ENCODE peak calls at places on chromosomes 5 and 9, in six cellular contexts. I is CD8-positive, alpha-beta T cell; Y is activated CD8-positive, alpha-beta memory T cell treated with anti-CD3 and anti-CD28 coated beads, Interleukin-2, amount 50 U/mL, for 48 hours; W is GM12865; E is tibial artery; T is kidney glomerular epithelial cell. G is an unnamed sample.

GRCh38 chr9:35097573-35097972 is 1.2 kb upstream of the PIGO start:
- DNase-seq in I (no peak), Y (no peak), W (no peak), E (no peak), T (no peak), G (no peak)

GRCh38 chr5:158758666-158759065 is 341.1 kb downstream of the EBF1 start:
- DNase-seq in I (no peak), Y (no peak), W (no peak), E (no peak), T (peak; percentile 54), G (no peak)

GRCh38 chr9:127568618-127568970 is 43.5 kb upstream of the STXBP1 start:
- DNase-seq in I (no peak), Y (no peak), W (peak; percentile 8), E (no peak), T (no peak), G (no peak)

GRCh38 chr5:149257875-149258705 is 13.6 kb upstream of the AFAP1L1 start:
- DNase-seq in I (no peak), Y (no peak), W (no peak), E (no peak), T (peak; percentile 92), G (no peak)

GRCh38 chr9:117733465-117733864 is 29.3 kb downstream of the TLR4 start:
- DNase-seq in I (no peak), Y (no peak), W (no peak), E (no peak), T (no peak), G (no peak)

GRCh38 chr9:16396389-16396788 is 474.1 kb downstream of the BNC2 start:
- DNase-seq in I (no peak), Y (no peak), W (no peak), E (no peak), T (no peak), G (no peak)

GRCh38 chr5:146283344-146283761 is 55.3 kb upstream of the POU4F3 start:
- DNase-seq in I (no peak), Y (no peak), W (no peak), E (no peak), T (peak; percentile 93), G (no peak)

GRCh38 chr9:114497220-114497619 is 8.1 kb downstream of the WHRN start:
- DNase-seq in I (no peak), Y (no peak), W (no peak), E (no peak), T (no peak), G (no peak)

GRCh38 chr5:65213921-65214525 is 267.7 kb downstream of the ADAMTS6 start:
- DNase-seq in I (no peak), Y (no peak), W (peak; percentile 17), E (no peak), T (no peak), G (no peak)

GRCh38 chr5:1005904-1006655 is 2.5 kb upstream of the NKD2 start:
- DNase-seq in I (no peak), Y (peak; percentile 48), W (no peak), E (peak; percentile 48), T (no peak), G (no peak)